ENCODE peak calls at places on chromosome 19, in five cellular contexts. G, B, W, M and C are unnamed samples.

GRCh38 chr19:45469835-45470146 is 2.0 kb downstream of the FOSB start:
- DNase-seq in G (no peak), B (peak; percentile 91), M (no peak), W (no peak), C (no peak)

GRCh38 chr19:14006766-14007562 is 844 bp upstream of the RFX1 start:
- DNase-seq in W (peak; percentile 93), G (peak; percentile 84), M (peak; percentile 85), B (no peak), C (no peak)

GRCh38 chr19:4363571-4364304 is 20.4 kb downstream of the MPND start:
- DNase-seq in W (no peak), G (no peak), M (peak; percentile 13), B (no peak), C (no peak)

GRCh38 chr19:13102666-13103584 is at the start of gene LYL1:
- DNase-seq in W (peak; percentile 95), M (peak; percentile 77), G (no peak), B (peak; percentile 86), C (peak; percentile 79)

GRCh38 chr19:19053508-19054314 is 10.1 kb upstream of the SLC25A42 start:
- DNase-seq in M (peak; percentile 64), G (no peak), B (peak; percentile 70), W (peak; percentile 84), C (peak; percentile 61)

GRCh38 chr19:55440411-55441105 is 2.5 kb downstream of the SHISA7 start:
- DNase-seq in M (no peak), B (no peak), W (no peak), G (no peak), C (no peak)

GRCh38 chr19:17797397-17798201 is 2.7 kb downstream of the B3GNT3 start:
- DNase-seq in G (no peak), W (no peak), M (no peak), B (peak; percentile 90), C (no peak)

GRCh38 chr19:33374406-33374703 is 846 bp downstream of the CEBPG start:
- DNase-seq in B (no peak), W (no peak), G (no peak), M (no peak), C (no peak)

GRCh38 chr19:51026554-51026831 is at the start of gene KLK11:
- DNase-seq in B (peak; percentile 90), G (no peak), M (no peak), W (no peak), C (no peak)

GRCh38 chr19:5864725-5865486 is 5.4 kb downstream of the FUT5 start:
- DNase-seq in B (no peak), M (no peak), W (no peak), G (no peak), C (no peak)

GRCh38 chr19:2055871-2056809 is 5.1 kb upstream of the MKNK2 start:
- DNase-seq in G (no peak), W (peak; percentile 78), B (no peak), M (no peak), C (peak; percentile 90)

GRCh38 chr19:41426116-41426841 is 895 bp downstream of the B3GNT8 start:
- DNase-seq in M (peak; percentile 25), W (peak; percentile 68), B (no peak), G (no peak), C (no peak)

GRCh38 chr19:40358773-40359172 is 10.3 kb downstream of the PLD3 start:
- DNase-seq in W (no peak), G (no peak), M (peak; percentile 30), B (no peak), C (no peak)

GRCh38 chr19:1811472-1811894 is 593 bp downstream of the ATP8B3 start:
- DNase-seq in W (peak; percentile 82), M (peak; percentile 97), B (peak; percentile 83), G (peak; percentile 92), C (peak; percentile 56)

GRCh38 chr19:7863971-7864718 is 10.0 kb downstream of the PRR36 start:
- DNase-seq in B (no peak), M (no peak), W (no peak), G (no peak), C (no peak)
- H3K4me3 ChIP-seq in B (no peak overlapping the region), M (no peak overlapping the region), W (no peak overlapping the region), G (no peak overlapping the region), C (no peak overlapping the region)

GRCh38 chr19:11339254-11340098 is at the start of gene RAB3D:
- DNase-seq in M (peak; percentile 95), W (peak; percentile 96), B (peak; percentile 96), G (peak; percentile 91), C (peak; percentile 94)
- TF ChIP-seq POLR2A in M (peak; percentile 28), W (peak; percentile 56), B (no peak), G (peak; percentile 38), C (peak; percentile 72)

GRCh38 chr19:46935066-46935663 is 74.4 kb downstream of the ARHGAP35 start:
- DNase-seq in W (no peak), B (no peak), M (no peak), G (no peak), C (no peak)

GRCh38 chr19:46932346-46932745 is 71.5 kb downstream of the ARHGAP35 start:
- DNase-seq in W (no peak), B (no peak), G (no peak), M (no peak), C (no peak)

GRCh38 chr19:46928951-46929350 is 68.2 kb downstream of the ARHGAP35 start:
- DNase-seq in W (no peak), B (no peak), M (no peak), G (no peak), C (no peak)

GRCh38 chr19:46927893-46928292 is 67.1 kb downstream of the ARHGAP35 start:
- DNase-seq in B (no peak), W (no peak), G (no peak), M (no peak), C (no peak)

DNA sequence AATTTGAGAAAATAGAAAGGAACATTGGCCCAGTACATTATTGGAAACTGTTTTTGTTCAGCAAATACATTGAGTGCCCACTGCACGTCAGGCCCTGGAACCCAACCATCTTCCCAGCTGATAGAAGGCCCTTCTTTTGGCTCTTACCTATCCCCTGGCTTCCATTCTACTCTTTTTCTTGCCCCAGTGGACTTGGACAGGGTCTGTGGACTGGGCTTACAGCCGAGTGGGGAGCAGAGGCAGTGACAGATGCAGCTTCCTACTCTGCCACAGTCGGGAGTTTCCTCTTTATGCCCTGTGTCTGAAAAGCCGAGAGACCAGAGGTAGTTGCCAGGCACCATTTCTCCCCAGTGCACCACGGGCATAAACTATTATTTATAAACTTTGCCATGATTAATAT is 70.4 kb downstream of the ARHGAP35 start:
- DNase-seq in G (no peak), M (no peak), W (no peak), B (no peak), C (no peak)
- H3K4me1 ChIP-seq in G (peaks cover 6% of the 10 kb centered on the region), M (no peaks in the 10 kb centered on the region), W (peaks cover 55% of the 10 kb centered on the region), B (peaks cover under 1% of the 10 kb centered on the region), C (no peaks in the 10 kb centered on the region)

GRCh38 chr19:11506101-11506555 is 489 bp upstream of the ZNF653 start:
- DNase-seq in M (no peak), G (no peak), B (no peak), W (no peak), C (no peak)
- H3K4me3 ChIP-seq in M (peak overlapping the region; percentile 87), G (peak overlapping the region; percentile 99), B (peak overlapping the region; percentile 97), W (peak overlapping the region; percentile 93), C (peak overlapping the region; percentile 89)

GRCh38 chr19:37654525-37654832 is 786 bp downstream of the ZFP30 start:
- DNase-seq in M (no peak), W (no peak), B (no peak), G (no peak), C (no peak)

GRCh38 chr19:37654833-37655688 is at the start of gene ZFP30:
- DNase-seq in W (peak; percentile 94), M (peak; percentile 87), G (peak; percentile 86), B (peak; percentile 85), C (peak; percentile 89)

GRCh38 chr19:37654118-37654517 is 1.1 kb downstream of the ZFP30 start:
- DNase-seq in B (no peak), W (no peak), M (no peak), G (no peak), C (no peak)

DNA sequence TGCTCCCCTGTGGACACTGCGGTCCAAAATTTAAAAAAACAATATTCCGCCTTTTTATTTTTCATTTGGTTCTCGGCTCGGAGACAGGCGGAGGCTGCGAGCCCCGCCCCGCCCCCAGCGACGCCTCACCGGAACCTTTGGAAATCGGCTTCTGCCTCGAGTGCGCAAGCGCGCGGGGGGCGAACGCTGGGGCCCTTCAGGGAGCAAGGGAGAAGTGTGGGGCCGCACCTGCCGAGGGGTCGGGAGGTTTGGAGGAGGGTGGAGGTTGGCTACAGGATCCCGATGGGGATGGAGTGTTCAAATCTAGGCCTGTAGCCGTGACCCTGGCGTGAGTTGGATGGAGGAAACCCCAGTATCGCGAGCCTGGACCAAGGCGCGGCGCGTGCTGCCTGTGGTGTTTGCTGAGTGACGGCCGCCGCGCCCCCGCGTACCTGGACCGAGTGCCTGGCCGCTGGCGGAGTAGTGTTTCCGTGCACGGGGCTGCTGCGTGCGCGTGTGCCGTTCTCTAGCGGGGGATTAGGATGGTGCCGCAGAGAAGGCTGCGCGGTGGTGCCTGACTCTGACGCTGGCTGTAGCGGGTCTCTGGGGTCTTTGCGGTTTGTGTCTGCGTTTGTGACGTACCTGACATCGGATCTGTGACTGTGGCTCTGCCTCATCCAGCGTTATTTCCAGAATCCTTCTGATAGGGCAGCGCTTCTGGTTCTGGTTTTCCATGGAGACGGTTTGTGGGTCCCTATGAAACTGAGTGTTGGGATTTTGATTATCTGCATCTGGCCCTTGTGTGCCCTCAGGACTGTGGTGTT is 625 bp upstream of the ZFP30 start:
- DNase-seq in W (peak; percentile 92), M (peak; percentile 88), G (peak; percentile 78), B (peak; percentile 79), C (peak; percentile 81)
- TF ChIP-seq POLR2A in W (peak; percentile 24), M (no peak), G (peak; percentile 11), B (no peak), C (no peak)